ENCODE peak calls at places on chromosomes 12 and 14, in four cellular contexts. B, U, R and K are unnamed samples.

GRCh38 chr14:99676657-99677056 is 7.4 kb upstream of the CYP46A1 start:
- DNase-seq in R (no peak), U (no peak), B (no peak), K (no peak)

GRCh38 chr14:86035882-86036281 is 505.9 kb downstream of the FLRT2 start:
- DNase-seq in U (peak; percentile 19), B (no peak), R (no peak), K (no peak)

GRCh38 chr14:74569387-74569786 is 42.6 kb downstream of the LTBP2 start:
- DNase-seq in U (peak; percentile 84), B (no peak), R (no peak), K (no peak)

GRCh38 chr14:26395726-26396125 is 202.1 kb downstream of the NOVA1 start:
- DNase-seq in U (no peak), B (no peak), R (no peak), K (no peak)

GRCh38 chr12:31928246-31929139 is 30.7 kb upstream of the RESF1 start:
- DNase-seq in U (no peak), R (no peak), B (no peak), K (no peak)

GRCh38 chr12:85951823-85952222 is 77.7 kb downstream of the NTS start:
- DNase-seq in U (peak; percentile 3), B (no peak), R (no peak), K (peak; percentile 6)

GRCh38 chr12:61629702-61630101 is 630.5 kb upstream of the USP15 start:
- DNase-seq in R (no peak), B (no peak), U (no peak), K (no peak)

GRCh38 chr12:124536613-124537012 is 30.8 kb downstream of the NCOR2 start:
- DNase-seq in U (no peak), B (no peak), R (no peak), K (no peak)

GRCh38 chr12:4045433-4045760 is 172.2 kb upstream of the PARP11 start:
- DNase-seq in R (no peak), U (no peak), B (no peak), K (no peak)

GRCh38 chr14:59118171-59118570 is 70.3 kb upstream of the DAAM1 start:
- DNase-seq in U (no peak), B (no peak), R (no peak), K (no peak)

GRCh38 chr12:43921666-43922337 is 85.9 kb downstream of the TMEM117 start:
- DNase-seq in B (no peak), U (no peak), R (no peak), K (no peak)

GRCh38 chr14:105989746-105990302 is 463.4 kb downstream of the TMEM121 start:
- DNase-seq in R (no peak), U (no peak), B (no peak), K (no peak)

GRCh38 chr12:26783133-26783531 is 49.9 kb downstream of the ITPR2 start:
- DNase-seq in U (no peak), B (no peak), R (no peak), K (no peak)

GRCh38 chr12:96720363-96720705 is 186.7 kb upstream of the NEDD1 start:
- DNase-seq in B (no peak), U (no peak), R (peak; percentile 50), K (no peak)

GRCh38 chr12:45435945-45436710 is 220.2 kb downstream of the ANO6 start:
- DNase-seq in B (peak; percentile 2), R (no peak), U (no peak), K (no peak)

GRCh38 chr14:29273513-29273912 is 506.9 kb downstream of the FOXG1 start:
- DNase-seq in R (no peak), U (no peak), B (no peak), K (no peak)
- TF ChIP-seq CTCF in R (no peak), U (peak; percentile 33), B (no peak), K (no peak)

GRCh38 chr12:57602544-57602943 is 2.1 kb upstream of the DTX3 start:
- DNase-seq in U (no peak), B (no peak), R (no peak), K (no peak)

GRCh38 chr12:57604454-57605307 is at the start of gene DTX3:
- DNase-seq in R (no peak), U (peak; percentile 84), B (no peak), K (no peak)

GRCh38 chr12:57603323-57603722 is 1.3 kb upstream of the DTX3 start:
- DNase-seq in R (no peak), B (no peak), U (no peak), K (no peak)

GRCh38 chr12:57605308-57606015 is 838 bp downstream of the DTX3 start:
- DNase-seq in B (no peak), U (peak; percentile 50), R (no peak), K (no peak)

DNA sequence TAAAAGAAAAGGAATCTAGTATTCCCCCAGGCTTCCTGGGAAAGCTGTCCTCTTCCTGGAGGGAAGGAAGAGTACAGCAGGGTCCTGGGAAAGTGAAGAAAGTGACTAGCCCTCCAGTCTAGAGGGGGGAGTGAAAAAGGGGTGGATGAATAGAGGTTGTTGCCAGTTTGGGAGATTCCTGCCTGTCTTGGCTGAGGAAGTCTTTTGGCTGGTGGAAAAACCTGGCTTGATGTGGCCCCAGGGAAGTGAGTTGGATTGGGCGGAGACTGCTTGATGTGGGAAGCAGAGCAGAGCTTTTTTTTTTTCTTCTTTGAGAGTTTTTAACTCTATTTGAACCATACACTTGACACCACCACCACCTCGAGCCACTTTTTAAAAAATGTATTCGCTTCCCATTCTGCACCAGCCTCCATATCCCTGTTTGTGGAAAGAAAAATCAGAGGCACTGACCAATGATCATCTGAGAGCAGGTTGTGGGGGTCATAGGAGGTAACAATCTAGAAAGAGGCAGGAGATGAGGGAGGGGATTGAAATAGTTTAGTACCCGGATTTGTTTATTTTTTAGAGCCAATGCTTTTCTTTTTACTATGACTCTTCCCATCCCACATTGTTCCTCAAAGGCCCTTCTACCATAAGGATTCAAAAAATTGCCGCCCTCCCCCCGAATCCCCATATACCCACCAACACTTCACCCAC is 718 bp upstream of the DTX3 start:
- DNase-seq in B (peak; percentile 38), U (no peak), R (no peak), K (no peak)
- H3K4me3 ChIP-seq in B (peak overlapping the region; percentile 59), U (peak overlapping the region; percentile 91), R (peak overlapping the region; percentile 71), K (peak overlapping the region; percentile 51)

GRCh38 chr14:65412189-65412846 is at the start of gene FUT8:
- DNase-seq in R (peak; percentile 99), U (peak; percentile 95), B (peak; percentile 89), K (peak; percentile 93)
- TF ChIP-seq CTCF in R (no peak), U (peak; percentile 65), B (peak; percentile 68), K (peak; percentile 84)

GRCh38 chr12:105855691-105856405 is 282.9 kb downstream of the NUAK1 start:
- DNase-seq in R (no peak), B (no peak), U (no peak), K (peak; percentile 68)

GRCh38 chr12:105848286-105848685 is 290.5 kb downstream of the NUAK1 start:
- DNase-seq in B (no peak), U (no peak), R (no peak), K (no peak)

GRCh38 chr12:105852958-105853357 is 285.8 kb downstream of the NUAK1 start:
- DNase-seq in U (no peak), B (no peak), R (no peak), K (no peak)

GRCh38 chr12:105850103-105850968 is 288.4 kb downstream of the NUAK1 start:
- DNase-seq in U (no peak), B (no peak), R (no peak), K (no peak)

GRCh38 chr12:105852496-105852895 is 286.3 kb downstream of the NUAK1 start:
- DNase-seq in R (no peak), B (no peak), U (no peak), K (no peak)
- H3K4me3 ChIP-seq in R (no peak overlapping the region), B (no peak overlapping the region), U (no peak overlapping the region), K (no peak overlapping the region)

DNA sequence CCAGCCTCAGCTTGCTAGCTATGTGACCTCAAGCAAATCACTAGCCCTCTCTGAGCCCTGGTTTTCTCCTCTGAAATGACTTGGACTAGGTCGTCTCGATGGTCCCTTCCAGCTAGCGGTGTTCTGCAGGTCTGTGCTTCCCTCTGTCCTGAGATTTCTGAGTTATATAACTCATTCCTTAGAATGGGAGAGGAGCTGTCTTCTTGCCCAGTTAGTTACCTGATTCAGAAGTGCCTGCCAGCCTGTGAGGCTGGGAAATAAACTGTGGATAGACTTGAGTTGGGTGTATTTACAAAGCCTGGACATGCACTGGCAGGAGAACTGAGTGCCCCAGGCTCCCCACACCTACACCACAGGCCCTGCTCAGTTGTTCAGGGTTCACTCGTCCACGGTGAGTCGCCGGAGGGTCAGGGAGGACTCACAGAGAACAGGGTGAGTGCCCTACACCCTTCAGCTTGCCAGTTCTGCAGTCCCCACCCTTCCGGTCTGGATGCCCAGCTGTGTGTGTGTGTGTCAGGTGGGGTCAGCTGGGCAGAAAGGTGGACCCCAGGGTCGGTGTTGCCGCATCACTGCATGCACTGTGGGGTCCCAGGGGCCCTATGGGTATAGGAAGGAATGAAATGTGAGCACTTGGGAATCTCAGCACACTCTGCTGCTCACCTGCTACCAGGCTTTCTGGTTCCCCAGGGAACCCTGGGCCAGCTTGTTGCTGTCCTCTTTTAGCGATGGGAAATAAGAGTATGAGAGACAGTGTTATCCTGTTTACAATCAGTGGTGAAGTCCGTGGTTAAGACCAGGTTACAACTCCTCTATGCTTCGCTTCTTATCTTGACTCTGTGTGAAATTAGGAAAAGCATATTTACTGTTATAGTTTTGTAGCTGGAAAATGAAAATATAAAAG is 348.2 kb downstream of the DPF3 start:
- DNase-seq in R (no peak), B (no peak), U (no peak), K (no peak)
- TF ChIP-seq CTCF in R (no peak), B (no peak), U (no peak), K (no peak)

GRCh38 chr14:50792058-50792477 is 38.9 kb downstream of the NIN start:
- DNase-seq in R (no peak), B (no peak), U (peak; percentile 29), K (no peak)

GRCh38 chr14:50790568-50790967 is 40.4 kb downstream of the NIN start:
- DNase-seq in U (no peak), B (no peak), R (no peak), K (no peak)

GRCh38 chr14:50792634-50793068 is 38.3 kb downstream of the NIN start:
- DNase-seq in R (no peak), B (no peak), U (no peak), K (no peak)

GRCh38 chr14:50794063-50794645 is 36.8 kb downstream of the NIN start:
- DNase-seq in R (no peak), U (no peak), B (no peak), K (no peak)

DNA sequence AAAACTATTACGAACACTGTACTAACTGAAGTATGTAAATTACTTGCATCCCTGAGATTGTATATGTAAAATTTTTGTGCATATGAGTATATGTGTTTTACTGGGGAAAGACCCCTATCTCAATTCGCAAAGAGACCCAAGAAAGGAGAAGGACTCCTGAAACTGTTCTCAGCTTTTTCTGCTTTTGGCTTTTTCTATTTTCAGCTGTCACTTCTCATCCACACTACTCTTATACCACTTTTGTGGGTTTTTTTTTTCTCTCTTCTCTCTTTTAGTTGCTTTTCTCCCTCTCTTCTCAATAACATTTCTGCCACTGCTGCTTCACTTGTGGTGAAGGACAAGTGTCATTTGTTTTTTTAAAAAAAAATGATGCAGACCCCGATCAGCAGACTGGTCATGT is 39.8 kb downstream of the NIN start:
- DNase-seq in R (no peak), U (no peak), B (no peak), K (no peak)
- H3K4me3 ChIP-seq in R (no peak overlapping the region), U (no peak overlapping the region), B (no peak overlapping the region), K (no peak overlapping the region)

GRCh38 chr14:30547388-30548048 is 11.4 kb upstream of the G2E3 start:
- DNase-seq in B (no peak), U (no peak), R (peak; percentile 61), K (no peak)

GRCh38 chr14:30553311-30553989 is 5.5 kb upstream of the G2E3 start:
- DNase-seq in U (no peak), R (no peak), B (no peak), K (no peak)

GRCh38 chr14:30551460-30551859 is 7.5 kb upstream of the G2E3 start:
- DNase-seq in R (no peak), U (no peak), B (no peak), K (no peak)

GRCh38 chr14:30550335-30550734 is 8.6 kb upstream of the G2E3 start:
- DNase-seq in B (no peak), R (no peak), U (no peak), K (no peak)
- TF ChIP-seq CTCF in B (no peak), R (no peak), U (no peak), K (no peak)